ENCODE peak calls at places on chromosomes 16 and 17, in five cellular contexts. I is NB4, U is RWPE1, O is upper lobe of right lung, G is fibroblast of mammary gland. P is an unnamed sample.

GRCh38 chr16:75023019-75023418 is 24.2 kb downstream of the ZNRF1 start:
- DNase-seq in I (no peak), U (no peak), G (peak), O (no peak), P (no peak)

GRCh38 chr17:70208825-70209555 is 39.7 kb downstream of the KCNJ2 start:
- DNase-seq in G (no peak), I (no peak), O (no peak), U (no peak), P (no peak)

GRCh38 chr17:28949185-28950016 is 1.9 kb downstream of the PHF12 start:
- DNase-seq in U (peak), O (peak), I (peak), G (peak), P (peak)

GRCh38 chr16:1790261-1790610 is 3.3 kb downstream of the IGFALS start:
- DNase-seq in G (no peak), I (no peak), U (no peak), O (no peak), P (no peak)

GRCh38 chr17:74601944-74602572 is 10.0 kb upstream of the CD300LD start:
- DNase-seq in O (no peak), G (peak), I (peak), U (peak), P (no peak)

GRCh38 chr17:76612977-76613851 is 27.6 kb upstream of the ST6GALNAC2 start:
- DNase-seq in U (no peak), G (no peak), O (peak), I (peak), P (no peak)

GRCh38 chr17:17684901-17685774 is 3.9 kb downstream of the RAI1 start:
- DNase-seq in G (peak), I (no peak), U (no peak), O (peak), P (no peak)

GRCh38 chr17:70037498-70037897 is 37.5 kb upstream of the KCNJ16 start:
- DNase-seq in G (no peak), I (no peak), U (no peak), O (no peak), P (no peak)

GRCh38 chr17:71203953-71204352 is 916.9 kb upstream of the SOX9 start:
- DNase-seq in G (peak), U (no peak), I (no peak), O (no peak), P (no peak)

GRCh38 chr16:2596747-2597559 is 59.1 kb downstream of the PDPK1 start:
- DNase-seq in I (no peak), U (no peak), G (no peak), O (peak), P (peak)

GRCh38 chr17:40818343-40818732 is 4.1 kb downstream of the KRT10 start:
- DNase-seq in I (no peak), U (no peak), O (no peak), G (no peak), P (no peak)

GRCh38 chr17:75691371-75692290 is 24.5 kb downstream of the SAP30BP start:
- DNase-seq in O (no peak), I (peak), U (no peak), G (peak), P (peak)

GRCh38 chr16:86221085-86221484 is 289.2 kb upstream of the FOXF1 start:
- DNase-seq in U (no peak), G (peak), I (no peak), O (no peak), P (peak)

GRCh38 chr16:49514391-49514980 is 140.9 kb downstream of the C16orf78 start:
- DNase-seq in O (peak), U (no peak), G (no peak), I (no peak), P (peak)

GRCh38 chr17:17738901-17739300 is 57.6 kb downstream of the RAI1 start:
- DNase-seq in G (no peak), I (no peak), U (no peak), O (no peak), P (no peak)

GRCh38 chr16:54284931-54285413 is 1.6 kb downstream of the IRX3 start:
- DNase-seq in I (peak), U (no peak), O (peak), G (peak), P (no peak)

GRCh38 chr16:19227643-19228042 is 57.9 kb upstream of the CLEC19A start:
- DNase-seq in I (no peak), O (no peak), U (no peak), G (no peak), P (no peak)

GRCh38 chr17:28230011-28230410 is 89.0 kb upstream of the TMEM97 start:
- DNase-seq in U (no peak), G (no peak), O (peak), I (no peak), P (no peak)

GRCh38 chr16:88939814-88940195 is 37.2 kb downstream of the CBFA2T3 start:
- DNase-seq in O (no peak), I (no peak), U (no peak), G (no peak), P (no peak)
- TF ChIP-seq CTCF in O (no peak), I (no peak), U (no peak), G (no peak), P (no peak)

GRCh38 chr16:77290451-77291110 is 91.4 kb downstream of the SYCE1L start:
- DNase-seq in G (peak), U (no peak), O (no peak), I (no peak), P (no peak)

GRCh38 chr16:77282345-77282744 is 83.1 kb downstream of the SYCE1L start:
- DNase-seq in U (no peak), I (no peak), G (no peak), O (no peak), P (no peak)

GRCh38 chr16:77288222-77288621 is 89.0 kb downstream of the SYCE1L start:
- DNase-seq in U (peak), G (peak), O (no peak), I (no peak), P (no peak)

GRCh38 chr16:77289331-77289809 is 90.2 kb downstream of the SYCE1L start:
- DNase-seq in O (no peak), G (peak), I (no peak), U (no peak), P (no peak)

GRCh38 chr16:77285676-77286075 is 86.5 kb downstream of the SYCE1L start:
- DNase-seq in I (no peak), U (no peak), G (no peak), O (no peak), P (no peak)
- TF ChIP-seq CTCF in I (no peak), U (no peak), G (no peak), O (no peak), P (no peak)

GRCh38 chr17:19648475-19649406 is at the start of gene ALDH3A2:
- DNase-seq in U (peak), I (peak), O (peak), G (peak), P (peak)

GRCh38 chr17:19644493-19645210 is 3.9 kb upstream of the ALDH3A2 start:
- DNase-seq in G (peak), I (no peak), O (no peak), U (no peak), P (no peak)

GRCh38 chr17:19647697-19648474 is 665 bp upstream of the ALDH3A2 start:
- DNase-seq in G (peak), I (peak), U (peak), O (peak), P (peak)

GRCh38 chr17:19646788-19647696 is 1.5 kb upstream of the ALDH3A2 start:
- DNase-seq in G (peak), O (no peak), I (peak), U (no peak), P (no peak)

GRCh38 chr17:19645608-19646250 is 2.8 kb upstream of the ALDH3A2 start:
- DNase-seq in O (peak), U (no peak), G (peak), I (peak), P (no peak)
- TF ChIP-seq CTCF in O (peak), U (peak), G (peak), I (peak), P (peak)

DNA sequence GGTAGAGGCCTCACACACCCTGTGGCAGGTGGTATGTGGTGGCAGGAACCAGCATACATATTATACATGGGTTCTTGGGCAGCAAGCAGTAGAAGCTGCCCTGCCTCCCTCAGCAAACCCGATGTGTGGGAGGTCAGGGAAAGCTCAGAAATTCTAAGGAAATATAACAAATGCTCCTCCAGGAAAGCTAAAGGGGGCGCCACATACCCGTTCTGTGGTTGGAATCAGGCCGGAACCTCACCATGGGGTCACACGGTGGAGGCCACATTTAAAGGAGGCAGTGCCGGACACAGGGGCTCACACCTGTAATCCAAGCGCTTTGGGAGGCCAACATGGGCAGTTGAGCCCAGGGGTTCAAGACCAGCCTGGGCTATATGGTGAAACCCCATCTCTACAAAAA is 12.4 kb upstream of the KATNB1 start:
- DNase-seq in G (peak), O (no peak), I (peak), U (no peak), P (peak)
- TF ChIP-seq CTCF in G (peak), O (no peak), I (peak), U (no peak), P (peak)

GRCh38 chr17:9004961-9005285 is 16.4 kb upstream of the NTN1 start:
- DNase-seq in U (no peak), G (no peak), O (no peak), I (no peak), P (no peak)

GRCh38 chr17:9009737-9010136 is 11.6 kb upstream of the NTN1 start:
- DNase-seq in I (no peak), O (no peak), U (no peak), G (no peak), P (no peak)

GRCh38 chr17:9006175-9006767 is 15.0 kb upstream of the NTN1 start:
- DNase-seq in G (no peak), I (no peak), O (no peak), U (no peak), P (no peak)

GRCh38 chr17:9009096-9009495 is 12.2 kb upstream of the NTN1 start:
- DNase-seq in G (no peak), O (no peak), I (no peak), U (no peak), P (no peak)

GRCh38 chr17:9007052-9007714 is 14.1 kb upstream of the NTN1 start:
- DNase-seq in O (no peak), I (no peak), U (no peak), G (no peak), P (no peak)
- TF ChIP-seq CTCF in O (no peak), I (no peak), U (no peak), G (no peak), P (no peak)